ENCODE peak calls at places on chromosomes 13 and 19, in ten cellular contexts. K is stimulated activated CD4-positive, alpha-beta T cell treated with anti-CD3 and anti-CD28 coated beads, TNF-alpha, amount 100 ng/mL, for 4 hours; A is AG09319; B is CMK; F is COR-L47; T is EH; Y is HEK293T; I is lung microvascular endothelial cell; C is colonic mucosa; X is non-pigmented ciliary epithelial cell. S is an unnamed sample.

GRCh38 chr13:75541287-75541686 is 3.6 kb upstream of the COMMD6 start:
- DNase-seq in T (peak), B (no peak), Y (no peak), A (no peak), I (no peak), C (no peak), F (no peak), K (no peak), X (no peak), S (no peak)

GRCh38 chr13:35818577-35819165 is 312.5 kb downstream of the DCLK1 start:
- DNase-seq in K (no peak), T (peak), F (peak), B (no peak), I (peak), C (no peak), A (peak), Y (peak), X (peak), S (no peak)

GRCh38 chr19:33621811-33622504 is at the start of gene CHST8:
- DNase-seq in X (no peak), F (peak), Y (peak), C (peak), T (peak), I (peak), K (no peak), A (no peak), B (no peak), S (no peak)

GRCh38 chr13:77565635-77566034 is 30.1 kb downstream of the SCEL start:
- DNase-seq in K (no peak), A (no peak), F (peak), C (no peak), I (peak), T (peak), X (no peak), B (no peak), Y (peak), S (no peak)

GRCh38 chr19:13748169-13748884 is 16.0 kb upstream of the MRI1 start:
- DNase-seq in C (peak), Y (no peak), K (no peak), F (no peak), T (peak), A (no peak), X (peak), B (no peak), I (peak), S (no peak)

GRCh38 chr13:113876341-113877148 is 12.7 kb upstream of the GAS6 start:
- DNase-seq in F (no peak), B (no peak), C (no peak), A (no peak), X (no peak), K (no peak), T (no peak), Y (no peak), I (no peak), S (peak)

GRCh38 chr13:62085832-62086231 is 670.2 kb upstream of the PCDH20 start:
- DNase-seq in C (no peak), B (no peak), I (no peak), F (no peak), K (no peak), X (no peak), Y (no peak), T (no peak), A (no peak), S (no peak)

GRCh38 chr13:42715909-42716308 is 65.5 kb upstream of the FAM216B start:
- DNase-seq in I (no peak), F (no peak), K (no peak), X (no peak), C (no peak), Y (no peak), T (no peak), B (no peak), A (no peak), S (no peak)

GRCh38 chr19:6664916-6665315 is 5.0 kb downstream of the TNFSF14 start:
- DNase-seq in T (no peak), A (no peak), K (no peak), X (no peak), Y (no peak), F (no peak), C (no peak), B (no peak), I (no peak), S (no peak)

GRCh38 chr19:43799502-43800142 is 2.6 kb downstream of the LYPD5 start:
- DNase-seq in Y (no peak), B (no peak), A (no peak), T (no peak), X (no peak), C (peak), I (no peak), K (no peak), F (no peak), S (no peak)

GRCh38 chr19:14111486-14111885 is 6.1 kb downstream of the PRKACA start:
- DNase-seq in X (no peak), K (no peak), T (no peak), A (no peak), F (no peak), Y (no peak), C (no peak), B (no peak), I (no peak), S (no peak)

GRCh38 chr19:28394705-28395104 is 818.2 kb downstream of the UQCRFS1 start:
- DNase-seq in C (no peak), F (no peak), T (no peak), I (no peak), B (no peak), Y (no peak), K (no peak), X (no peak), A (no peak), S (no peak)

GRCh38 chr19:461664-462551 is 1.1 kb upstream of the SHC2 start:
- DNase-seq in A (no peak), K (no peak), X (no peak), T (no peak), B (no peak), F (peak), C (peak), Y (peak), I (no peak), S (no peak)

GRCh38 chr19:39335168-39335567 is 675 bp downstream of the GMFG start:
- DNase-seq in T (no peak), I (peak), A (no peak), F (no peak), B (peak), Y (no peak), C (no peak), K (peak), X (no peak), S (no peak)

GRCh38 chr19:9850235-9850959 is 15.3 kb downstream of the PIN1 start:
- DNase-seq in X (no peak), I (no peak), B (no peak), A (no peak), K (no peak), C (no peak), T (no peak), Y (no peak), F (no peak), S (no peak)

GRCh38 chr13:48210178-48210577 is 22.8 kb upstream of the ITM2B start:
- DNase-seq in F (no peak), X (peak), T (peak), K (no peak), Y (no peak), C (no peak), A (peak), B (no peak), I (no peak), S (no peak)

GRCh38 chr13:95641291-95641811 is 3.2 kb downstream of the DZIP1 start:
- DNase-seq in Y (no peak), K (no peak), A (no peak), X (no peak), F (no peak), B (no peak), T (peak), I (no peak), C (no peak), S (no peak)

GRCh38 chr13:60230593-60230992 is 66.9 kb upstream of the DIAPH3 start:
- DNase-seq in A (no peak), Y (no peak), F (no peak), X (peak), B (peak), I (no peak), C (no peak), T (peak), K (no peak), S (no peak)

GRCh38 chr13:113058129-113058987 is 47.2 kb upstream of the F7 start:
- DNase-seq in C (no peak), I (no peak), B (no peak), F (no peak), X (no peak), Y (no peak), T (no peak), A (no peak), K (no peak), S (no peak)

GRCh38 chr19:18477974-18478373 is 40.0 kb upstream of the ISYNA1 start:
- DNase-seq in Y (no peak), I (no peak), K (no peak), C (no peak), T (no peak), A (no peak), F (no peak), X (no peak), B (no peak), S (no peak)

GRCh38 chr19:1929051-1929742 is 11.8 kb upstream of the CSNK1G2 start:
- DNase-seq in B (no peak), Y (peak), F (peak), A (no peak), C (peak), I (peak), K (peak), X (no peak), T (peak), S (no peak)

GRCh38 chr13:51534075-51534817 is 50.0 kb upstream of the WDFY2 start:
- DNase-seq in T (peak), I (no peak), K (no peak), C (no peak), B (no peak), F (no peak), Y (no peak), A (no peak), X (no peak), S (no peak)

GRCh38 chr19:40449506-40449905 is 5.4 kb upstream of the SERTAD3 start:
- DNase-seq in Y (no peak), A (no peak), X (no peak), B (no peak), K (no peak), T (no peak), I (no peak), C (no peak), F (no peak), S (no peak)

S was measured in vagina.